ENCODE peak calls at places on chromosomes 13 and 19, in four cellular contexts. T is activated CD4-positive, alpha-beta T cell treated with anti-CD3 and anti-CD28 coated beads, Interleukin-2, amount 50 U/mL, for 48 hours; S is heart right ventricle; V is omental fat pad. F is an unnamed sample.
A peak's percentile ranks its signal among the peaks of the same experiment; 100 is the strongest.

GRCh38 chr19:57171551-57172081 is 4.3 kb upstream of the DUXA start:
- DNase-seq in T (peak; percentile 4), S (peak; percentile 37), V (no peak), F (peak; percentile 39)

GRCh38 chr13:100542546-100543156 is 45.9 kb downstream of the GGACT start:
- DNase-seq in T (no peak), S (no peak), V (no peak), F (no peak)

GRCh38 chr13:108283110-108283509 is 13.6 kb downstream of the TNFSF13B start:
- DNase-seq in T (no peak), S (no peak), V (no peak), F (no peak)

GRCh38 chr13:99371956-99372355 is 64.8 kb upstream of the GPR183 start:
- DNase-seq in T (peak; percentile 56), S (no peak), V (no peak), F (no peak)

GRCh38 chr13:93775507-93776108 is 549.0 kb downstream of the GPC6 start:
- DNase-seq in T (no peak), S (no peak), V (no peak), F (no peak)

GRCh38 chr19:11530432-11530831 is 1.5 kb upstream of the ECSIT start:
- DNase-seq in T (peak; percentile 57), S (peak; percentile 78), V (no peak), F (peak; percentile 70)

GRCh38 chr13:101751488-101751887 is 299.0 kb downstream of the ITGBL1 start:
- DNase-seq in T (no peak), S (no peak), V (no peak), F (no peak)

GRCh38 chr19:18007939-18008673 is at the start of gene ARRDC2:
- DNase-seq in T (peak; percentile 84), S (peak; percentile 93), V (peak; percentile 68), F (peak; percentile 93)

GRCh38 chr13:74662895-74663294 is 528.7 kb upstream of the KLF12 start:
- DNase-seq in T (no peak), S (no peak), V (no peak), F (no peak)

GRCh38 chr19:51548891-51549305 is 17.4 kb upstream of the SIGLEC6 start:
- DNase-seq in T (no peak), S (no peak), V (no peak), F (no peak)

GRCh38 chr13:50208826-50209335 is 193.6 kb downstream of the KCNRG start:
- DNase-seq in T (no peak), S (peak; percentile 54), V (no peak), F (peak; percentile 60)

GRCh38 chr13:93151277-93151676 is 75.3 kb upstream of the GPC6 start:
- DNase-seq in T (no peak), S (no peak), V (no peak), F (no peak)

GRCh38 chr19:19721896-19722295 is 11.0 kb downstream of the ZNF14 start:
- DNase-seq in T (no peak), S (no peak), V (no peak), F (no peak)

GRCh38 chr19:47109541-47110375 is 3.8 kb downstream of the ZC3H4 start:
- DNase-seq in T (peak; percentile 70), S (no peak), V (no peak), F (no peak)

GRCh38 chr13:52707375-52707774 is 32.2 kb downstream of the CNMD start:
- DNase-seq in T (no peak), S (no peak), V (no peak), F (no peak)

GRCh38 chr19:5118026-5118425 is 149.1 kb downstream of the KDM4B start:
- DNase-seq in T (no peak), S (no peak), V (no peak), F (no peak)

F was measured in psoas muscle.